ENCODE peak calls at places on chromosome 4, in four cellular contexts. B is dorsolateral prefrontal cortex, R is MCF 10A, D is GM13976. Y is an unnamed sample.

GRCh38 chr4:123821861-123822260 is 425.3 kb downstream of the SPRY1 start:
- DNase-seq in B (no peak), R (no peak), D (no peak), Y (no peak)

GRCh38 chr4:37662861-37663390 is 23.2 kb downstream of the RELL1 start:
- DNase-seq in B (no peak), R (no peak), D (no peak), Y (no peak)

GRCh38 chr4:876780-877179 is 50.9 kb upstream of the CPLX1 start:
- DNase-seq in B (no peak), R (no peak), D (no peak), Y (no peak)

GRCh38 chr4:38769441-38770210 is 13.2 kb downstream of the TLR10 start:
- DNase-seq in D (no peak), B (no peak), R (no peak), Y (no peak)

GRCh38 chr4:145960012-145960411 is 21.4 kb upstream of the ZNF827 start:
- DNase-seq in B (no peak), R (no peak), D (no peak), Y (no peak)

GRCh38 chr4:144906181-144906895 is 191.7 kb downstream of the ANAPC10 start:
- DNase-seq in B (no peak), R (peak; percentile 11), D (no peak), Y (no peak)

GRCh38 chr4:138438608-138439007 is 196.5 kb upstream of the SLC7A11 start:
- DNase-seq in R (peak; percentile 1), B (no peak), D (no peak), Y (no peak)

GRCh38 chr4:100695039-100695654 is 177.3 kb upstream of the EMCN start:
- DNase-seq in B (no peak), D (no peak), R (no peak), Y (no peak)

GRCh38 chr4:181524455-181524854 is 718.7 kb upstream of the TENM3 start:
- DNase-seq in B (no peak), D (no peak), R (no peak), Y (no peak)

GRCh38 chr4:176782191-176782590 is 10.5 kb downstream of the VEGFC start:
- DNase-seq in D (no peak), B (no peak), R (no peak), Y (no peak)

GRCh38 chr4:40702137-40702799 is 47.5 kb upstream of the NSUN7 start:
- DNase-seq in B (no peak), D (no peak), R (no peak), Y (no peak)

GRCh38 chr4:55921093-55921492 is 27.7 kb upstream of the CEP135 start:
- DNase-seq in D (no peak), R (no peak), B (no peak), Y (no peak)

GRCh38 chr4:100169796-100170485 is 20.3 kb downstream of the DDIT4L start:
- DNase-seq in D (no peak), B (no peak), R (no peak), Y (no peak)

GRCh38 chr4:78766026-78766425 is 10.1 kb upstream of the BMP2K start:
- DNase-seq in R (no peak), D (no peak), B (no peak), Y (no peak)

GRCh38 chr4:26256016-26256415 is 64.8 kb upstream of the RBPJ start:
- DNase-seq in R (peak; percentile 7), B (no peak), D (no peak), Y (no peak)

GRCh38 chr4:177455591-177455990 is 13.4 kb upstream of the AGA start:
- DNase-seq in B (no peak), R (no peak), D (no peak), Y (no peak)

GRCh38 chr4:30821891-30822612 is 101.9 kb downstream of the PCDH7 start:
- DNase-seq in R (peak; percentile 23), D (no peak), B (no peak), Y (no peak)
- TF ChIP-seq CTCF in R (no peak), D (no peak), B (no peak), Y (no peak)

GRCh38 chr4:99117876-99118693 is 26.0 kb downstream of the ADH4 start:
- DNase-seq in R (peak; percentile 30), B (no peak), D (peak; percentile 32), Y (no peak)
- TF ChIP-seq CTCF in R (peak; percentile 25), B (peak; percentile 73), D (peak; percentile 25), Y (no peak)

GRCh38 chr4:53500552-53500951 is 90.7 kb downstream of the LNX1 start:
- DNase-seq in D (no peak), B (no peak), R (no peak), Y (no peak)

GRCh38 chr4:53498712-53499111 is 92.6 kb downstream of the LNX1 start:
- DNase-seq in R (no peak), B (no peak), D (no peak), Y (no peak)

GRCh38 chr4:53499791-53500190 is 91.5 kb downstream of the LNX1 start:
- DNase-seq in R (no peak), D (no peak), B (no peak), Y (no peak)

GRCh38 chr4:53494851-53495250 is 96.4 kb downstream of the LNX1 start:
- DNase-seq in R (peak; percentile 23), B (no peak), D (no peak), Y (no peak)

GRCh38 chr4:53497446-53498069 is 93.7 kb downstream of the LNX1 start:
- DNase-seq in R (no peak), D (no peak), B (no peak), Y (peak; percentile 66)
- TF ChIP-seq CTCF in R (no peak), D (no peak), B (no peak), Y (no peak)

GRCh38 chr4:125784741-125785140 is 470.0 kb downstream of the FAT4 start:
- DNase-seq in R (no peak), D (no peak), B (no peak), Y (no peak)

GRCh38 chr4:125789018-125789417 is 474.3 kb downstream of the FAT4 start:
- DNase-seq in D (no peak), R (no peak), B (no peak), Y (no peak)

GRCh38 chr4:125787707-125788106 is 473.0 kb downstream of the FAT4 start:
- DNase-seq in R (no peak), D (no peak), B (no peak), Y (no peak)
- TF ChIP-seq CTCF in R (peak; percentile 8), D (no peak), B (no peak), Y (no peak)

GRCh38 chr4:73714647-73715046 is 25.7 kb upstream of the CXCL8 start:
- DNase-seq in R (no peak), B (no peak), D (no peak), Y (no peak)
- TF ChIP-seq CTCF in R (no peak), B (no peak), D (no peak), Y (no peak)

GRCh38 chr4:62057060-62057459 is 856.9 kb downstream of the ADGRL3 start:
- DNase-seq in B (no peak), R (no peak), D (no peak), Y (no peak)
- TF ChIP-seq CTCF in B (no peak), R (no peak), D (no peak), Y (no peak)

GRCh38 chr4:8163436-8164193 is 5.0 kb upstream of the ABLIM2 start:
- DNase-seq in B (no peak), R (no peak), D (no peak), Y (no peak)
- TF ChIP-seq CTCF in B (no peak), R (no peak), D (no peak), Y (no peak)

Y was measured in ascending aorta.